ENCODE peak calls at places on chromosomes 3 and 15, in five cellular contexts. S is psoas muscle, O is adrenal gland, D is PC-9, I is neural progenitor cell. A is an unnamed sample.
A peak's percentile ranks its signal among the peaks of the same experiment; 100 is the strongest.

GRCh38 chr3:55485208-55485791 is 1.8 kb downstream of the WNT5A start:
- DNase-seq in S (peak; percentile 79), D (peak; percentile 79), I (peak; percentile 94), O (peak; percentile 56), A (peak; percentile 73)

GRCh38 chr3:87810427-87810826 is 248.4 kb downstream of the CGGBP1 start:
- DNase-seq in D (no peak), O (no peak), I (no peak), S (no peak), A (no peak)

GRCh38 chr3:160677459-160677901 is 520 bp downstream of the ARL14 start:
- DNase-seq in I (peak; percentile 44), S (no peak), O (no peak), D (peak; percentile 80), A (no peak)

GRCh38 chr3:30180305-30181275 is 425.8 kb upstream of the TGFBR2 start:
- DNase-seq in I (no peak), S (no peak), O (no peak), D (no peak), A (no peak)

GRCh38 chr15:92018535-92019239 is 165.2 kb downstream of the SLCO3A1 start:
- DNase-seq in O (no peak), I (no peak), D (no peak), S (no peak), A (no peak)

GRCh38 chr3:48695113-48695753 is 9.5 kb upstream of the NCKIPSD start:
- DNase-seq in I (peak; percentile 79), S (peak; percentile 55), D (peak; percentile 59), O (peak; percentile 44), A (peak; percentile 87)

GRCh38 chr15:66747866-66748265 is 45.8 kb downstream of the SMAD6 start:
- DNase-seq in S (no peak), D (no peak), I (no peak), O (no peak), A (no peak)

GRCh38 chr3:115864912-115865311 is 241.6 kb downstream of the GAP43 start:
- DNase-seq in D (no peak), S (no peak), I (no peak), O (no peak), A (no peak)

GRCh38 chr3:156161172-156161571 is 40.8 kb downstream of the KCNAB1 start:
- DNase-seq in I (peak; percentile 11), D (no peak), O (no peak), S (no peak), A (peak; percentile 12)

GRCh38 chr3:4670352-4670751 is 177.2 kb downstream of the ITPR1 start:
- DNase-seq in S (no peak), O (no peak), D (no peak), I (peak; percentile 23), A (no peak)

GRCh38 chr15:68383161-68384074 is 48.5 kb downstream of the ITGA11 start:
- DNase-seq in D (peak; percentile 7), I (peak; percentile 54), O (peak; percentile 27), S (no peak), A (peak; percentile 45)

GRCh38 chr15:76206325-76206976 is 104.8 kb downstream of the ETFA start:
- DNase-seq in D (peak; percentile 69), I (no peak), S (peak; percentile 82), O (peak; percentile 99), A (peak; percentile 54)

GRCh38 chr3:141894524-141895176 is 18.2 kb downstream of the ATP1B3 start:
- DNase-seq in S (no peak), I (no peak), O (no peak), D (no peak), A (peak; percentile 41)

GRCh38 chr15:27869697-27870281 is 229.3 kb downstream of the OCA2 start:
- DNase-seq in I (no peak), S (no peak), O (no peak), D (no peak), A (no peak)

GRCh38 chr3:134357914-134358811 is 16.1 kb downstream of the AMOTL2 start:
- DNase-seq in I (no peak), O (peak; percentile 41), S (peak; percentile 48), D (peak; percentile 91), A (peak; percentile 89)

GRCh38 chr3:151044706-151045105 is 40.8 kb upstream of the MED12L start:
- DNase-seq in S (no peak), D (no peak), I (no peak), O (no peak), A (no peak)

GRCh38 chr3:107432013-107432515 is 54.8 kb downstream of the CCDC54 start:
- DNase-seq in S (no peak), O (peak; percentile 38), D (peak; percentile 15), I (peak; percentile 29), A (no peak)

GRCh38 chr15:58309993-58310928 is 121.5 kb upstream of the LIPC start:
- DNase-seq in S (no peak), I (no peak), O (peak; percentile 90), D (no peak), A (no peak)

GRCh38 chr3:191263850-191264249 is 64.8 kb downstream of the OSTN start:
- DNase-seq in S (no peak), O (no peak), I (no peak), D (no peak), A (no peak)

GRCh38 chr3:32675164-32675563 is 9.8 kb upstream of the CNOT10 start:
- DNase-seq in S (no peak), D (no peak), O (no peak), I (no peak), A (no peak)

GRCh38 chr3:133991637-133992036 is 38.1 kb downstream of the SLCO2A1 start:
- DNase-seq in I (no peak), S (no peak), D (no peak), O (no peak), A (no peak)

GRCh38 chr3:127124135-127124534 is 68.8 kb upstream of the PRR23E start:
- DNase-seq in S (no peak), I (peak; percentile 54), D (no peak), O (no peak), A (no peak)

GRCh38 chr3:150376001-150376848 is 31.9 kb upstream of the TSC22D2 start:
- DNase-seq in D (no peak), S (no peak), O (peak; percentile 43), I (no peak), A (no peak)

GRCh38 chr3:56131976-56132590 is 336.2 kb downstream of the ERC2 start:
- DNase-seq in O (peak; percentile 72), S (peak; percentile 9), D (peak; percentile 51), I (no peak), A (peak; percentile 83)

GRCh38 chr3:6719999-6720398 is 140.9 kb upstream of the GRM7 start:
- DNase-seq in O (no peak), S (no peak), D (no peak), I (no peak), A (no peak)

GRCh38 chr15:26443321-26443720 is 329.5 kb downstream of the GABRB3 start:
- DNase-seq in O (no peak), I (no peak), D (no peak), S (no peak), A (no peak)

GRCh38 chr15:48459571-48460461 is 128.6 kb downstream of the DUT start:
- DNase-seq in O (no peak), S (no peak), I (no peak), D (no peak), A (peak; percentile 47)

GRCh38 chr3:36525115-36525711 is 144.9 kb downstream of the STAC start:
- DNase-seq in D (peak; percentile 34), O (no peak), S (no peak), I (no peak), A (peak; percentile 53)

GRCh38 chr3:182465301-182466185 is 327.8 kb upstream of the ATP11B start:
- DNase-seq in D (no peak), S (no peak), O (no peak), I (no peak), A (peak; percentile 50)

GRCh38 chr15:65790692-65791334 is 1.3 kb downstream of the DENND4A start:
- DNase-seq in I (peak; percentile 8), D (no peak), O (no peak), S (no peak), A (no peak)

GRCh38 chr3:128523591-128523990 is 30.6 kb upstream of the GATA2 start:
- DNase-seq in S (no peak), D (no peak), I (no peak), O (no peak), A (no peak)

GRCh38 chr3:59235221-59236012 is 185.6 kb upstream of the CFAP20DC start:
- DNase-seq in S (no peak), I (no peak), O (no peak), D (no peak), A (no peak)

GRCh38 chr3:35946121-35946856 is 307.0 kb downstream of the ARPP21 start:
- DNase-seq in O (no peak), D (no peak), S (no peak), I (peak; percentile 54), A (peak; percentile 7)

GRCh38 chr15:72227192-72227586 is 3.8 kb downstream of the PKM start:
- DNase-seq in S (peak; percentile 47), O (peak; percentile 61), D (no peak), I (no peak), A (no peak)

GRCh38 chr3:37025562-37026335 is 32.4 kb downstream of the MLH1 start:
- DNase-seq in I (no peak), D (no peak), S (no peak), O (no peak), A (no peak)

GRCh38 chr15:49620174-49620573 is 444 bp downstream of the FAM227B start:
- DNase-seq in O (peak; percentile 23), S (no peak), I (no peak), D (no peak), A (no peak)
- H3K27ac ChIP-seq in O (peak overlapping the region; percentile 96), S (peak overlapping the region; percentile 94), I (no peak overlapping the region), D (peak overlapping the region; percentile 75), A (peak overlapping the region; percentile 77)

DNA sequence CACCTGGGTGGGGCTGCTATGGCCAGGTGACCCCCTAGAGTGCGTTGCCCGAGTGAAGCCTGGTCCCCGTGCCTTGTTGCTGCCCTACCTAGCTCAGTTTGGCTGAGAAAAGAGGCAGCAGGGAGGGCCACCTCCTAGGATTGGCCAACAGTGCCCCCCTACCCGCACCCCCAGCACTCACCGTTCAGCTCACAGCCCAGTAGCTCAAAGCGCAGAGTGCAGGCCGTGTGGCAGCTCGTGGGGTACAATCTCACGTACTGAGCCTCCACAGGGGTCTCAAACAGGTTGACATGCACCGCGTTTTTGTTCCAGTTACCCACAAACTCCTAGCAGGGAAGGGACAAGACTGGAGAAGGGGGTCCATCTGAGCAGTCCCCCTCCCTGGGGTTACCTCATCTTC is 7.6 kb downstream of the MFGE8 start:
- DNase-seq in I (no peak), D (no peak), S (no peak), O (no peak), A (no peak)
- H3K36me3 ChIP-seq in I (no peaks in the 10 kb centered on the region), D (no peaks in the 10 kb centered on the region), S (peaks cover 9% of the 10 kb centered on the region), O (peaks cover 12% of the 10 kb centered on the region), A (peaks cover 86% of the 10 kb centered on the region)

GRCh38 chr3:147370316-147370715 is 36.0 kb downstream of the ZIC4 start:
- DNase-seq in D (no peak), I (no peak), O (no peak), S (no peak), A (no peak)
- H3K4me3 ChIP-seq in D (no peak overlapping the region), I (no peak overlapping the region), O (no peak overlapping the region), S (no peak overlapping the region), A (no peak overlapping the region)

GRCh38 chr3:8732413-8732812 is 1.2 kb upstream of the CAV3 start:
- DNase-seq in D (no peak), O (no peak), I (no peak), S (no peak), A (no peak)

GRCh38 chr3:8734908-8735307 is 1.3 kb downstream of the CAV3 start:
- DNase-seq in O (no peak), I (no peak), S (no peak), D (no peak), A (no peak)

GRCh38 chr3:8730641-8731040 is 3.0 kb upstream of the CAV3 start:
- DNase-seq in D (no peak), S (no peak), O (peak; percentile 19), I (no peak), A (no peak)

GRCh38 chr3:8734137-8734878 is 706 bp downstream of the CAV3 start:
- DNase-seq in O (no peak), D (peak; percentile 60), I (no peak), S (peak; percentile 41), A (no peak)

GRCh38 chr3:8733332-8734094 is at the start of gene CAV3:
- DNase-seq in O (no peak), I (no peak), S (peak; percentile 63), D (no peak), A (no peak)
- H3K27ac ChIP-seq in O (no peak within 1 kb of the TSS), I (no peak within 1 kb of the TSS), S (peak within 1 kb of the TSS; percentile 98), D (no peak within 1 kb of the TSS), A (no peak within 1 kb of the TSS)